ENCODE peak calls at places on chromosomes 4 and X, in six cellular contexts. Q is WTC11, I is transverse colon, W is PC-3, R is AG04450, C is OCI-LY7. L is an unnamed sample.

GRCh38 chr4:114163051-114163450 is 183.6 kb upstream of the ARSJ start:
- DNase-seq in I (no peak), Q (no peak), R (no peak), C (no peak), W (no peak), L (no peak)

GRCh38 chrX:83759872-83760271 is 101.1 kb upstream of the CYLC1 start:
- DNase-seq in I (no peak), W (peak; percentile 36), R (no peak), Q (no peak), C (peak; percentile 36), L (peak; percentile 76)

GRCh38 chr4:60724623-60725022 is 475.5 kb upstream of the ADGRL3 start:
- DNase-seq in Q (no peak), C (no peak), I (no peak), W (peak; percentile 92), R (peak; percentile 76), L (peak; percentile 33)

GRCh38 chr4:84660606-84661005 is 77.7 kb downstream of the CDS1 start:
- DNase-seq in I (no peak), C (no peak), R (no peak), W (no peak), Q (no peak), L (no peak)

GRCh38 chrX:3712080-3712869 is 1.2 kb downstream of the PRKX start:
- DNase-seq in W (peak; percentile 20), R (no peak), Q (no peak), C (peak; percentile 19), I (peak; percentile 19), L (peak; percentile 47)

GRCh38 chr4:123977623-123978022 is 581.0 kb downstream of the SPRY1 start:
- DNase-seq in C (no peak), Q (no peak), W (no peak), I (no peak), R (no peak), L (no peak)

GRCh38 chr4:137881641-137882040 is 349.3 kb upstream of the PCDH18 start:
- DNase-seq in C (no peak), Q (no peak), I (no peak), W (no peak), R (no peak), L (no peak)

GRCh38 chrX:11113731-11114130 is 2.6 kb downstream of the HCCS start:
- DNase-seq in W (no peak), R (no peak), C (peak; percentile 42), Q (no peak), I (no peak), L (no peak)

GRCh38 chrX:131614241-131614640 is 70.4 kb downstream of the OR13H1 start:
- DNase-seq in W (no peak), I (no peak), R (no peak), Q (no peak), C (no peak), L (no peak)

GRCh38 chrX:134743121-134743520 is 84.8 kb upstream of the PLAC1 start:
- DNase-seq in W (no peak), Q (no peak), C (no peak), I (no peak), R (no peak), L (no peak)

GRCh38 chr4:185870437-185870836 is 58.4 kb upstream of the SORBS2 start:
- DNase-seq in Q (no peak), W (no peak), R (no peak), I (no peak), C (no peak), L (no peak)

GRCh38 chr4:151114338-151114737 is 14.9 kb downstream of the RPS3A start:
- DNase-seq in W (no peak), C (no peak), I (no peak), Q (no peak), R (no peak), L (no peak)

GRCh38 chrX:47311857-47312774 is 58.3 kb upstream of the ZNF157 start:
- DNase-seq in R (peak; percentile 29), I (peak; percentile 43), C (peak; percentile 48), W (peak; percentile 74), Q (peak; percentile 56), L (peak; percentile 73)

GRCh38 chr4:2818351-2818939 is 25.2 kb upstream of the ADD1 start:
- DNase-seq in W (no peak), Q (peak; percentile 63), R (no peak), I (no peak), C (no peak), L (no peak)

GRCh38 chr4:76690906-76691275 is 207.1 kb downstream of the SOWAHB start:
- DNase-seq in C (no peak), I (no peak), Q (no peak), R (no peak), W (peak; percentile 47), L (no peak)

GRCh38 chr4:42150653-42151567 is 1.5 kb downstream of the BEND4 start:
- DNase-seq in R (no peak), Q (peak; percentile 37), W (no peak), C (peak; percentile 78), I (peak; percentile 9), L (no peak)

GRCh38 chr4:52376107-52376704 is 282.9 kb downstream of the USP46 start:
- DNase-seq in R (peak; percentile 7), Q (no peak), W (peak; percentile 77), C (peak; percentile 48), I (no peak), L (peak; percentile 70)

GRCh38 chr4:113958766-113959540 is 20.5 kb downstream of the ARSJ start:
- DNase-seq in I (no peak), R (peak; percentile 85), C (no peak), Q (no peak), W (peak; percentile 96), L (peak; percentile 89)

GRCh38 chr4:108081251-108081650 is 87.5 kb downstream of the LEF1 start:
- DNase-seq in Q (no peak), R (no peak), C (no peak), W (no peak), I (no peak), L (no peak)

GRCh38 chrX:98459669-98460068 is 1576.0 kb downstream of the RPA4 start:
- DNase-seq in Q (no peak), I (no peak), W (no peak), R (no peak), C (no peak), L (no peak)

GRCh38 chr4:78310056-78310731 is 241.4 kb upstream of the ANXA3 start:
- DNase-seq in Q (no peak), W (no peak), C (no peak), I (no peak), R (no peak), L (peak; percentile 18)

GRCh38 chr4:187550256-187550950 is 445.2 kb upstream of the ZFP42 start:
- DNase-seq in W (peak; percentile 22), R (no peak), I (no peak), C (no peak), Q (no peak), L (no peak)

GRCh38 chr4:41746025-41746439 is 2.5 kb downstream of the PHOX2B start:
- DNase-seq in C (no peak), W (no peak), R (no peak), Q (peak; percentile 26), I (no peak), L (no peak)

GRCh38 chr4:7045961-7046921 is 3.1 kb downstream of the TADA2B start:
- DNase-seq in R (no peak), I (no peak), W (peak; percentile 39), Q (no peak), C (peak; percentile 40), L (no peak)

GRCh38 chr4:74623041-74623440 is 171.3 kb downstream of the BTC start:
- DNase-seq in Q (no peak), R (no peak), W (peak; percentile 77), I (peak; percentile 16), C (peak; percentile 31), L (peak; percentile 74)
- TF ChIP-seq CTCF in Q (peak; percentile 20), R (peak; percentile 30), W (peak; percentile 78), I (peak; percentile 77), C (peak; percentile 75), L (peak; percentile 47)

GRCh38 chrX:106170318-106170717 is 2.2 kb downstream of the PWWP3B start:
- DNase-seq in I (no peak), Q (no peak), C (no peak), W (peak; percentile 53), R (no peak), L (peak; percentile 46)
- TF ChIP-seq CTCF in I (peak; percentile 23), Q (no peak), C (peak; percentile 60), W (peak; percentile 69), R (peak; percentile 13), L (peak; percentile 51)

GRCh38 chr4:47667552-47667951 is 170.3 kb downstream of the CORIN start:
- DNase-seq in Q (no peak), C (no peak), R (no peak), W (no peak), I (no peak), L (peak; percentile 30)

GRCh38 chr4:47664051-47664826 is 173.6 kb downstream of the CORIN start:
- DNase-seq in C (no peak), W (no peak), Q (no peak), R (no peak), I (no peak), L (no peak)

GRCh38 chr4:47668810-47669408 is 169.0 kb downstream of the CORIN start:
- DNase-seq in I (no peak), Q (no peak), R (peak; percentile 16), C (peak; percentile 39), W (peak; percentile 62), L (peak; percentile 64)

GRCh38 chr4:47668256-47668655 is 169.6 kb downstream of the CORIN start:
- DNase-seq in C (no peak), I (no peak), W (no peak), R (no peak), Q (no peak), L (no peak)

GRCh38 chr4:47662975-47663374 is 174.9 kb downstream of the CORIN start:
- DNase-seq in Q (peak; percentile 48), R (no peak), C (peak; percentile 43), W (peak; percentile 20), I (no peak), L (peak; percentile 39)
- TF ChIP-seq CTCF in Q (peak; percentile 63), R (peak; percentile 40), C (peak; percentile 76), W (peak; percentile 53), I (no peak), L (peak; percentile 9)

GRCh38 chr4:57158221-57158620 is 48.0 kb upstream of the IGFBP7 start:
- DNase-seq in R (no peak), C (no peak), Q (no peak), W (no peak), I (no peak), L (no peak)
- TF ChIP-seq CTCF in R (peak; percentile 16), C (no peak), Q (no peak), W (peak; percentile 34), I (no peak), L (no peak)

L was measured in MCF 10A.